ENCODE peak calls at places on chromosomes 7 and 10, in nine cellular contexts. J, X, E, O, B, S, Z, G and H are unnamed samples.

GRCh38 chr7:30907527-30908267 is 4.0 kb upstream of the AQP1 start:
- DNase-seq in X (no peak), J (peak), S (peak), G (no peak), B (no peak), Z (no peak), E (peak), O (no peak), H (no peak)

GRCh38 chr7:24572421-24573007 is 738 bp upstream of the PALS2 start:
- DNase-seq in O (no peak), B (peak), E (peak), S (peak), G (peak), X (peak), Z (peak), J (no peak), H (peak)

GRCh38 chr7:69615696-69616095 is 17.4 kb downstream of the AUTS2 start:
- DNase-seq in O (no peak), X (no peak), G (no peak), J (no peak), S (no peak), E (no peak), B (no peak), Z (no peak), H (no peak)

GRCh38 chr7:119341822-119342221 is 931.2 kb upstream of the KCND2 start:
- DNase-seq in B (no peak), J (no peak), E (no peak), Z (no peak), G (no peak), S (no peak), X (no peak), O (no peak), H (no peak)

GRCh38 chr10:1589257-1589656 is 148.1 kb downstream of the ADARB2 start:
- DNase-seq in Z (no peak), S (no peak), X (no peak), E (no peak), G (no peak), O (no peak), B (no peak), J (no peak), H (no peak)

GRCh38 chr7:157620616-157621015 is 283.8 kb downstream of the DNAJB6 start:
- DNase-seq in B (no peak), S (no peak), G (no peak), J (no peak), E (no peak), O (no peak), Z (no peak), X (no peak), H (no peak)

GRCh38 chr10:132393695-132394181 is 3.3 kb upstream of the PWWP2B start:
- DNase-seq in G (peak), Z (no peak), O (no peak), J (peak), B (no peak), E (no peak), S (no peak), X (no peak), H (no peak)

GRCh38 chr10:93816123-93816747 is 58.5 kb downstream of the LGI1 start:
- DNase-seq in J (peak), S (peak), G (peak), B (peak), Z (peak), E (peak), O (peak), X (peak), H (peak)

GRCh38 chr7:45869426-45869825 is 3.5 kb downstream of the CCDC201 start:
- DNase-seq in G (no peak), B (no peak), E (no peak), S (no peak), Z (no peak), J (no peak), O (peak), X (peak), H (no peak)

GRCh38 chr7:10121641-10122040 is 852.0 kb upstream of the PHF14 start:
- DNase-seq in O (no peak), Z (no peak), G (no peak), J (no peak), B (no peak), S (no peak), E (no peak), X (no peak), H (no peak)

GRCh38 chr10:97347317-97347716 is 12.8 kb upstream of the FRAT2 start:
- DNase-seq in Z (no peak), J (no peak), X (no peak), G (no peak), B (no peak), E (no peak), S (no peak), O (no peak), H (no peak)

GRCh38 chr7:97499204-97499603 is 232.7 kb upstream of the TAC1 start:
- DNase-seq in E (no peak), J (no peak), B (peak), O (no peak), G (no peak), Z (peak), X (no peak), S (peak), H (no peak)

GRCh38 chr7:90968871-90969270 is 295.4 kb upstream of the FZD1 start:
- DNase-seq in B (no peak), G (no peak), S (no peak), X (no peak), Z (no peak), O (no peak), E (no peak), J (no peak), H (no peak)

GRCh38 chr7:98203261-98203963 is 7.8 kb upstream of the BHLHA15 start:
- DNase-seq in E (no peak), G (no peak), B (no peak), S (no peak), J (no peak), O (no peak), Z (no peak), X (no peak), H (no peak)

GRCh38 chr10:5293691-5294550 is 70.8 kb upstream of the UCN3 start:
- DNase-seq in G (no peak), S (peak), J (peak), E (peak), B (peak), X (peak), O (no peak), Z (peak), H (no peak)

GRCh38 chr10:121732676-121733445 is 134.6 kb upstream of the FGFR2 start:
- DNase-seq in G (no peak), J (no peak), Z (no peak), E (no peak), X (no peak), S (no peak), B (no peak), O (no peak), H (no peak)

GRCh38 chr10:24882047-24882698 is 70.2 kb downstream of the PRTFDC1 start:
- DNase-seq in O (no peak), G (no peak), B (peak), E (no peak), X (peak), J (no peak), Z (peak), S (peak), H (no peak)

GRCh38 chr10:50536617-50537252 is 87.0 kb downstream of the SGMS1 start:
- DNase-seq in Z (peak), X (peak), E (no peak), O (no peak), G (no peak), J (no peak), S (no peak), B (no peak), H (no peak)

GRCh38 chr10:24552346-24553016 is 171.2 kb downstream of the ARHGAP21 start:
- DNase-seq in O (no peak), G (no peak), Z (peak), B (peak), S (peak), X (no peak), J (no peak), E (no peak), H (peak)

GRCh38 chr10:43056568-43057011 is 20.3 kb upstream of the RET start:
- DNase-seq in Z (no peak), E (peak), S (no peak), G (peak), O (no peak), J (no peak), B (no peak), X (no peak), H (no peak)

GRCh38 chr7:73707045-73707631 is 12.3 kb downstream of the STX1A start:
- DNase-seq in J (peak), S (peak), G (no peak), B (peak), O (no peak), X (no peak), E (no peak), Z (no peak), H (no peak)

GRCh38 chr7:45099891-45100760 is 11.4 kb upstream of the NACAD start:
- DNase-seq in S (no peak), B (no peak), O (no peak), G (no peak), J (no peak), X (no peak), E (no peak), Z (no peak), H (no peak)

GRCh38 chr10:13812804-13813203 is 226.0 kb downstream of the PRPF18 start:
- DNase-seq in O (no peak), J (no peak), Z (no peak), X (no peak), S (no peak), G (no peak), E (no peak), B (no peak), H (no peak)

GRCh38 chr10:87504307-87504666 is 406 bp upstream of the MINPP1 start:
- DNase-seq in Z (no peak), S (no peak), O (no peak), G (no peak), X (no peak), B (no peak), E (no peak), J (no peak), H (no peak)

GRCh38 chr7:12256025-12256570 is 45.0 kb downstream of the TMEM106B start:
- DNase-seq in X (peak), J (no peak), S (no peak), O (no peak), B (no peak), G (no peak), Z (peak), E (no peak), H (no peak)

GRCh38 chr10:124949543-124949942 is 7.6 kb downstream of the ZRANB1 start:
- DNase-seq in E (no peak), Z (peak), X (peak), J (no peak), S (no peak), B (no peak), G (no peak), O (no peak), H (no peak)

GRCh38 chr7:141654551-141654950 is 47.4 kb downstream of the DENND11 start:
- DNase-seq in E (no peak), X (peak), Z (peak), S (peak), O (peak), J (no peak), G (no peak), B (peak), H (no peak)

GRCh38 chr10:120818301-120818700 is 32.9 kb upstream of the WDR11 start:
- DNase-seq in E (no peak), S (no peak), G (no peak), Z (no peak), B (no peak), X (no peak), O (no peak), J (no peak), H (no peak)

GRCh38 chr10:60032723-60033122 is 126.4 kb upstream of the CCDC6 start:
- DNase-seq in X (peak), B (peak), G (no peak), O (no peak), E (no peak), J (no peak), Z (peak), S (peak), H (no peak)

DNA sequence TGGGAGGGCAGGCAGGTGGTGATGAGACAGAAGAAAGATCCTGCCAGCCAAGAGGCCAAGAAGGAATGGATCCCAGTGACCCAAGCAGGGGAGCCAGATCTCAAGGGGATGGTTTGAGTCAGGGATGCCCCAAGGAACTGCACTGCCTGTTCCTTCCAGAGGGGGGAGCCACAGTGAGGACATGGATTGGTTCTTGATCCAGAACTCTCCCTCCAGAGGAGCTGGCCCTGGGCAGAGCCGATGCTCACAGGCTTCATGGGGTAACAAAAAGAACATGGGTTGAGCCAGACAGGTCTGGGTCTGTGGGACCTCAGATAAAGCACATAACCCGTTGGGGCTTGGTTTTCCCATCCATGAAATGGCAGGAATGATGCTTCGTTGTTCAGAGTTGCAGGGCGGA is 4.6 kb upstream of the DENND2A start:
- DNase-seq in X (no peak), B (no peak), E (no peak), O (no peak), Z (no peak), S (no peak), G (peak), J (no peak), H (no peak)
- TF ChIP-seq CTCF in X (peak), B (no peak), E (peak), O (peak), Z (peak), S (no peak), G (no peak), J (peak), H (no peak)

DNA sequence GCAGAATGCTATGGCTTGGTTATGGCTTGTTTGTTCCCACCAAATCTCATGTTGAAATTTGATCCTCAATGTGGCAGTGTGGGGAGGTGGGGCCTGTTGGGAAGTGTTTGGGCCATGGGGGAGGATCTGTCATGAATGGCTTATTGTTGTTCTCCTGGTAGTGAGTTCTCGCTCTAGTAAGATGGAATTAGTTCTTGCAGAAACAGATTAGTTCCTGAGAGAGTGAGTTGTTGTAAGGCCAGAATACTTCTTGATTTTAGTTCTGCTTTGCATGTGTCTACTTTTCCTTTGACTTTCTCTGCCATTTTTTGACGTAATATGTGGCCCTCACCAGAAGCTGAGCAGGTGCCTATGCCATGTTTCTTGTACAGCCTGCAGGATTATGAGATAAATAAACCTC is 188.2 kb downstream of the KIF20B start:
- DNase-seq in B (no peak), G (no peak), J (no peak), E (no peak), Z (no peak), O (no peak), S (no peak), X (no peak), H (no peak)
- H3K27ac ChIP-seq in B (no peak), G (no peak), J (peak), E (no peak), Z (no peak), O (no peak), S (no peak), X (no peak), H (no peak)

GRCh38 chr7:127379642-127380041 is 12.9 kb downstream of the ZNF800 start:
- DNase-seq in S (no peak), J (no peak), O (no peak), G (no peak), X (no peak), Z (no peak), B (no peak), E (no peak), H (no peak)

GRCh38 chr7:127382301-127383085 is 10.0 kb downstream of the ZNF800 start:
- DNase-seq in Z (no peak), B (no peak), J (no peak), O (no peak), X (no peak), G (no peak), S (no peak), E (no peak), H (no peak)

GRCh38 chr7:127380479-127380878 is 12.0 kb downstream of the ZNF800 start:
- DNase-seq in J (no peak), B (no peak), X (no peak), S (no peak), G (no peak), O (no peak), Z (no peak), E (no peak), H (no peak)

GRCh38 chr7:127387974-127388373 is 4.5 kb downstream of the ZNF800 start:
- DNase-seq in G (no peak), S (no peak), J (no peak), X (no peak), B (no peak), Z (no peak), E (no peak), O (no peak), H (no peak)

GRCh38 chr7:127383123-127383835 is 9.2 kb downstream of the ZNF800 start:
- DNase-seq in E (no peak), G (no peak), Z (peak), S (no peak), J (no peak), B (no peak), O (no peak), X (peak), H (no peak)
- H3K4me3 ChIP-seq in E (no peak), G (no peak), Z (no peak), S (no peak), J (no peak), B (no peak), O (no peak), X (no peak), H (no peak)

DNA sequence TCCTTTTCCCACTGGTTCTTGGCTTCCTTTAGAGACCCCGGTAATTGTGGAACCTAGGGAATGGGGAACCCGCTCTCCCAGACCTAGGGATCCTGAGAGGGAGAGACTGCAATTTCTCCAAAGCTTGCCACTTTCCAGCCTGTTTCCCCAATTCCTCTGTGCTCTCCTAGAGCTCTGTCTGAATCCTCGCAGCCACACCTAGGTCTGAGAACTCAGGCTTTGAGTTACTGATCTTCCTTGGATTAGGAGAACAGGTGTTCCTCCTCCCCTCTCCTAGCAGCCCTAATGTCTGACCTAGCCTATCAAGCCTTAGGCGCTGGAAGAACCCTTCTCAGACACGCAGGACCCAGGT is 20.0 kb downstream of the WNT8B start:
- DNase-seq in E (no peak), B (no peak), X (no peak), Z (no peak), O (no peak), G (no peak), J (no peak), S (no peak), H (no peak)
- TF ChIP-seq CTCF in E (no peak), B (no peak), X (no peak), Z (no peak), O (no peak), G (no peak), J (no peak), S (no peak), H (no peak)

GRCh38 chr7:81154565-81154964 is 235.7 kb upstream of the SEMA3C start:
- DNase-seq in J (no peak), O (no peak), X (no peak), B (no peak), S (no peak), Z (no peak), G (no peak), E (no peak), H (no peak)
- H3K27ac ChIP-seq in J (no peak), O (no peak), X (no peak), B (no peak), S (peak), Z (no peak), G (no peak), E (no peak), H (no peak)

GRCh38 chr7:93046641-93047040 is 71.1 kb downstream of the SAMD9 start:
- DNase-seq in O (no peak), E (no peak), J (no peak), S (no peak), X (no peak), G (no peak), B (no peak), Z (no peak), H (no peak)

GRCh38 chr7:93044147-93044810 is 73.5 kb downstream of the SAMD9 start:
- DNase-seq in O (no peak), Z (peak), B (no peak), J (no peak), S (no peak), E (no peak), X (peak), G (no peak), H (no peak)

GRCh38 chr7:93040355-93040754 is 77.4 kb downstream of the SAMD9 start:
- DNase-seq in X (no peak), B (no peak), G (no peak), S (no peak), J (peak), O (no peak), E (peak), Z (no peak), H (no peak)

GRCh38 chr7:93047514-93048099 is 70.2 kb downstream of the SAMD9 start:
- DNase-seq in Z (no peak), G (no peak), X (no peak), E (no peak), B (no peak), O (no peak), S (no peak), J (no peak), H (no peak)

DNA sequence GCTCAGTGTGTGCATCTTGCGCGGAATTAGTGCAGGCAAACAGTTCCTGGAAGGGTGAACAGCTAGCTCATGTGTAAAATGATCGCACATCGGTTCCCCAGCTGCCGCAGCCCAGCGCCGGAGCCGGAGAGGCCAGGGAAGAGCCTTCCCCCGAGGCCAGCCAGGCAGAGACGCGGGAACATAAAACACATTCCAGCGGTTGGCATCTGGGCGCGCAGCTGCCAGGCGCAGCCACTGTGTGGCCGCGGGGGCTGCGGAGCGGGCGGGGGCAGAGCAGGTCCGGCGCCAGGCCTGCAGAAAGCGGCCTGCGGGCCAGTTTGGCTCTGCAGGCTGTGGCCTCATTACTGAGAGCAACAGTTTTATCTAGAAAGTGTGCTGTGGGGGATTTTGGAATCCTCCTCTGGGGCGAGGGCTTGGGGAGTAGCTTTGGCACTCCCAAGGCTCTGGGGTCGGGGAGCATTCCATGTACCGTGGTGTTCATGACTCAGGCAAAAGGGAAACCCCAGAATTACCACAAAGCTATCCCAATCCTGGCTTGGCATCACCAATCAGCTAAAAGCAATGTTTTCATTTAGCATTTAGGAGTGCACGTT is 74.3 kb downstream of the SAMD9 start:
- DNase-seq in X (peak), S (peak), J (peak), B (no peak), G (no peak), E (peak), O (peak), Z (peak), H (no peak)
- H3K4me3 ChIP-seq in X (peak), S (no peak), J (peak), B (peak), G (peak), E (peak), O (peak), Z (peak), H (peak)

GRCh38 chr10:117370205-117370604 is 5.0 kb downstream of the PDZD8 start:
- DNase-seq in O (no peak), Z (no peak), G (no peak), X (peak), B (no peak), S (no peak), J (no peak), E (no peak), H (no peak)

GRCh38 chr10:117365612-117366011 is 9.6 kb downstream of the PDZD8 start:
- DNase-seq in G (no peak), B (peak), S (peak), O (no peak), J (no peak), E (no peak), X (no peak), Z (peak), H (no peak)

GRCh38 chr10:117364121-117364960 is 10.9 kb downstream of the PDZD8 start:
- DNase-seq in G (no peak), B (no peak), Z (no peak), X (peak), E (no peak), S (no peak), J (no peak), O (no peak), H (no peak)

GRCh38 chr10:117366741-117367140 is 8.5 kb downstream of the PDZD8 start:
- DNase-seq in O (no peak), B (no peak), G (no peak), J (no peak), X (no peak), S (no peak), Z (peak), E (no peak), H (no peak)

DNA sequence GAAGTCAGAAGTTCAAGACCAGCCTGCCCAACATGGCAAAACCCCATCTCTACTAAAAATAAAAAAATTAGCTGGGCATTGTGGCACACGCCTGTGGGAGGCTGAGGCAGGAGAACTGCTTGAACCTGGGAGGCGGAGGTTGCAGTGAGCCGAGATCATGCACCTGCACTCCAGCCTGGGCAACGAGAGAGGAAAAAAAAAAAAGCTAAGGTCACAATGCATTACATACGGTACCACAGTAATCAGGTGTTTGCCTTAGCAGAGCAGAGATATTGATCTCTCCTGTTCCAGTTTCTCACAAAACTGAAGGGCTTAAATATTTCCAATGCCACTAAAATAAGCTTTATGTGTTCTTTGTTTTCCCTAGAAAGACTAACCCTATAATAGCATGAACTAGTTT is 7.5 kb downstream of the PDZD8 start:
- DNase-seq in B (no peak), O (no peak), S (peak), Z (no peak), E (no peak), J (no peak), X (no peak), G (no peak), H (no peak)
- TF ChIP-seq CTCF in B (no peak), O (no peak), S (no peak), Z (no peak), E (no peak), J (no peak), X (no peak), G (no peak), H (no peak)